ENCODE peak calls at places on chromosomes 2 and 18, in five cellular contexts. One of them, this sample, is unnamed.

GRCh38 chr2:111042261-111042660 is 78.5 kb upstream of the BCL2L11 start:
- DNase-seq in astrocyte of the cerebellum: no peak
- DNase-seq in upper lobe of left lung: no peak
- DNase-seq in type B pancreatic cell: no peak
- DNase-seq in omental fat pad: no peak
- DNase-seq in this sample: no peak

GRCh38 chr2:45649457-45649854 is 2.0 kb upstream of the PRKCE start:
- DNase-seq in omental fat pad: no peak
- DNase-seq in type B pancreatic cell: no peak
- DNase-seq in upper lobe of left lung: no peak
- DNase-seq in astrocyte of the cerebellum: no peak
- DNase-seq in this sample: no peak

GRCh38 chr2:116117845-116118244 is 1675.4 kb downstream of the DPP10 start:
- DNase-seq in type B pancreatic cell: no peak
- DNase-seq in upper lobe of left lung: no peak
- DNase-seq in omental fat pad: no peak
- DNase-seq in astrocyte of the cerebellum: no peak
- DNase-seq in this sample: no peak

GRCh38 chr2:159832026-159832425 is 34.0 kb upstream of the CD302 start:
- DNase-seq in type B pancreatic cell: no peak
- DNase-seq in omental fat pad: no peak
- DNase-seq in upper lobe of left lung: no peak
- DNase-seq in astrocyte of the cerebellum: no peak
- DNase-seq in this sample: no peak

GRCh38 chr18:7945882-7946281 is 378.8 kb downstream of the PTPRM start:
- DNase-seq in astrocyte of the cerebellum: peak
- DNase-seq in type B pancreatic cell: no peak
- DNase-seq in upper lobe of left lung: no peak
- DNase-seq in omental fat pad: no peak
- DNase-seq in this sample: no peak

GRCh38 chr2:231204146-231204545 is 5.7 kb downstream of the ARMC9 start:
- DNase-seq in omental fat pad: no peak
- DNase-seq in type B pancreatic cell: no peak
- DNase-seq in upper lobe of left lung: no peak
- DNase-seq in astrocyte of the cerebellum: no peak
- DNase-seq in this sample: no peak

GRCh38 chr2:192139813-192140212 is 54.9 kb downstream of the TMEFF2 start:
- DNase-seq in astrocyte of the cerebellum: no peak
- DNase-seq in omental fat pad: no peak
- DNase-seq in upper lobe of left lung: no peak
- DNase-seq in type B pancreatic cell: no peak
- DNase-seq in this sample: no peak

GRCh38 chr2:197292614-197293013 is 18.0 kb downstream of the ANKRD44 start:
- DNase-seq in astrocyte of the cerebellum: no peak
- DNase-seq in upper lobe of left lung: no peak
- DNase-seq in type B pancreatic cell: no peak
- DNase-seq in omental fat pad: no peak
- DNase-seq in this sample: no peak

GRCh38 chr2:232310189-232310588 is 68.4 kb upstream of the ALPP start:
- DNase-seq in type B pancreatic cell: no peak
- DNase-seq in astrocyte of the cerebellum: no peak
- DNase-seq in omental fat pad: no peak
- DNase-seq in upper lobe of left lung: no peak
- DNase-seq in this sample: no peak

GRCh38 chr2:10032746-10033105 is 10.6 kb upstream of the KLF11 start:
- DNase-seq in type B pancreatic cell: no peak
- DNase-seq in omental fat pad: no peak
- DNase-seq in astrocyte of the cerebellum: no peak
- DNase-seq in upper lobe of left lung: no peak
- DNase-seq in this sample: no peak

GRCh38 chr2:158732573-158733429 is 62.3 kb upstream of the DAPL1 start:
- DNase-seq in astrocyte of the cerebellum: no peak
- DNase-seq in upper lobe of left lung: no peak
- DNase-seq in omental fat pad: no peak
- DNase-seq in type B pancreatic cell: no peak
- DNase-seq in this sample: no peak

GRCh38 chr18:28108801-28109200 is 68.1 kb downstream of the CDH2 start:
- DNase-seq in omental fat pad: no peak
- DNase-seq in type B pancreatic cell: no peak
- DNase-seq in upper lobe of left lung: no peak
- DNase-seq in astrocyte of the cerebellum: peak
- DNase-seq in this sample: no peak

GRCh38 chr2:207692206-207693065 is 19.0 kb upstream of the CCNYL1 start:
- DNase-seq in astrocyte of the cerebellum: no peak
- DNase-seq in omental fat pad: no peak
- DNase-seq in upper lobe of left lung: peak
- DNase-seq in type B pancreatic cell: no peak
- DNase-seq in this sample: no peak

GRCh38 chr18:22790545-22791415 is 142.3 kb upstream of the RBBP8 start:
- DNase-seq in type B pancreatic cell: no peak
- DNase-seq in upper lobe of left lung: no peak
- DNase-seq in astrocyte of the cerebellum: no peak
- DNase-seq in omental fat pad: no peak
- DNase-seq in this sample: no peak

GRCh38 chr2:235087812-235088607 is 136.2 kb downstream of the SH3BP4 start:
- DNase-seq in omental fat pad: no peak
- DNase-seq in type B pancreatic cell: peak
- DNase-seq in astrocyte of the cerebellum: no peak
- DNase-seq in upper lobe of left lung: peak
- DNase-seq in this sample: no peak

GRCh38 chr2:219631925-219632757 is 4.7 kb downstream of the SLC4A3 start:
- DNase-seq in astrocyte of the cerebellum: no peak
- DNase-seq in omental fat pad: peak
- DNase-seq in type B pancreatic cell: peak
- DNase-seq in upper lobe of left lung: no peak
- DNase-seq in this sample: no peak

GRCh38 chr2:174595415-174595814 is 2.2 kb downstream of the WIPF1 start:
- DNase-seq in type B pancreatic cell: no peak
- DNase-seq in omental fat pad: no peak
- DNase-seq in upper lobe of left lung: no peak
- DNase-seq in astrocyte of the cerebellum: no peak
- DNase-seq in this sample: no peak

GRCh38 chr2:216574046-216574445 is 59.2 kb upstream of the IGFBP2 start:
- DNase-seq in astrocyte of the cerebellum: no peak
- DNase-seq in upper lobe of left lung: no peak
- DNase-seq in type B pancreatic cell: no peak
- DNase-seq in omental fat pad: no peak
- DNase-seq in this sample: no peak

GRCh38 chr2:55992465-55992864 is 68.9 kb upstream of the EFEMP1 start:
- DNase-seq in upper lobe of left lung: no peak
- DNase-seq in astrocyte of the cerebellum: peak
- DNase-seq in omental fat pad: no peak
- DNase-seq in type B pancreatic cell: no peak
- DNase-seq in this sample: no peak

GRCh38 chr2:31170071-31170698 is 31.9 kb upstream of the GALNT14 start:
- DNase-seq in upper lobe of left lung: peak
- DNase-seq in omental fat pad: no peak
- DNase-seq in type B pancreatic cell: no peak
- DNase-seq in astrocyte of the cerebellum: peak
- DNase-seq in this sample: peak

GRCh38 chr18:55319517-55319905 is 268.5 kb downstream of the TCF4 start:
- DNase-seq in omental fat pad: no peak
- DNase-seq in type B pancreatic cell: no peak
- DNase-seq in astrocyte of the cerebellum: no peak
- DNase-seq in upper lobe of left lung: no peak
- DNase-seq in this sample: no peak

GRCh38 chr2:112187046-112187715 is 49.0 kb downstream of the FBLN7 start:
- DNase-seq in upper lobe of left lung: no peak
- DNase-seq in astrocyte of the cerebellum: no peak
- DNase-seq in omental fat pad: no peak
- DNase-seq in type B pancreatic cell: no peak
- DNase-seq in this sample: no peak

GRCh38 chr2:1910562-1911256 is 166.4 kb upstream of the PXDN start:
- DNase-seq in astrocyte of the cerebellum: peak
- DNase-seq in type B pancreatic cell: no peak
- DNase-seq in omental fat pad: no peak
- DNase-seq in upper lobe of left lung: no peak
- DNase-seq in this sample: no peak

GRCh38 chr18:3603460-3604259 is 153.7 kb downstream of the TGIF1 start:
- DNase-seq in upper lobe of left lung: peak
- DNase-seq in astrocyte of the cerebellum: peak
- DNase-seq in omental fat pad: no peak
- DNase-seq in type B pancreatic cell: no peak
- DNase-seq in this sample: no peak

GRCh38 chr2:234595829-234596228 is 98.9 kb upstream of the ARL4C start:
- DNase-seq in astrocyte of the cerebellum: peak
- DNase-seq in upper lobe of left lung: no peak
- DNase-seq in omental fat pad: no peak
- DNase-seq in type B pancreatic cell: no peak
- DNase-seq in this sample: no peak

GRCh38 chr2:172198908-172199307 is 96.2 kb upstream of the DLX2 start:
- DNase-seq in type B pancreatic cell: no peak
- DNase-seq in omental fat pad: no peak
- DNase-seq in astrocyte of the cerebellum: no peak
- DNase-seq in upper lobe of left lung: no peak
- DNase-seq in this sample: no peak

GRCh38 chr2:172193331-172194089 is 90.8 kb upstream of the DLX2 start:
- DNase-seq in type B pancreatic cell: no peak
- DNase-seq in upper lobe of left lung: no peak
- DNase-seq in astrocyte of the cerebellum: no peak
- DNase-seq in omental fat pad: no peak
- DNase-seq in this sample: no peak

GRCh38 chr2:172198361-172198760 is 95.7 kb upstream of the DLX2 start:
- DNase-seq in upper lobe of left lung: no peak
- DNase-seq in omental fat pad: no peak
- DNase-seq in astrocyte of the cerebellum: no peak
- DNase-seq in type B pancreatic cell: no peak
- DNase-seq in this sample: no peak

GRCh38 chr2:172195836-172196376 is 93.2 kb upstream of the DLX2 start:
- DNase-seq in upper lobe of left lung: no peak
- DNase-seq in astrocyte of the cerebellum: no peak
- DNase-seq in type B pancreatic cell: no peak
- DNase-seq in omental fat pad: no peak
- DNase-seq in this sample: no peak

GRCh38 chr2:172196768-172197322 is 94.1 kb upstream of the DLX2 start:
- DNase-seq in astrocyte of the cerebellum: no peak
- DNase-seq in upper lobe of left lung: peak
- DNase-seq in type B pancreatic cell: no peak
- DNase-seq in omental fat pad: no peak
- DNase-seq in this sample: no peak
- TF ChIP-seq CTCF in astrocyte of the cerebellum: no peak
- TF ChIP-seq CTCF in upper lobe of left lung: no peak
- TF ChIP-seq CTCF in type B pancreatic cell: no peak
- TF ChIP-seq CTCF in omental fat pad: no peak
- TF ChIP-seq CTCF in this sample: no peak

GRCh38 chr2:15593327-15593705 is 1.6 kb downstream of the DDX1 start:
- DNase-seq in type B pancreatic cell: no peak
- DNase-seq in omental fat pad: no peak
- DNase-seq in upper lobe of left lung: no peak
- DNase-seq in astrocyte of the cerebellum: no peak
- DNase-seq in this sample: no peak

GRCh38 chr2:15591373-15591691 is 336 bp upstream of the DDX1 start:
- DNase-seq in type B pancreatic cell: no peak
- DNase-seq in upper lobe of left lung: no peak
- DNase-seq in omental fat pad: no peak
- DNase-seq in astrocyte of the cerebellum: no peak
- DNase-seq in this sample: no peak

GRCh38 chr2:15594291-15595256 is 2.9 kb downstream of the DDX1 start:
- DNase-seq in upper lobe of left lung: no peak
- DNase-seq in omental fat pad: no peak
- DNase-seq in type B pancreatic cell: no peak
- DNase-seq in astrocyte of the cerebellum: no peak
- DNase-seq in this sample: no peak

GRCh38 chr2:15588329-15588919 is 3.2 kb upstream of the DDX1 start:
- DNase-seq in astrocyte of the cerebellum: peak
- DNase-seq in omental fat pad: peak
- DNase-seq in upper lobe of left lung: peak
- DNase-seq in type B pancreatic cell: no peak
- DNase-seq in this sample: no peak

GRCh38 chr2:15591692-15592463 is at the start of gene DDX1:
- DNase-seq in astrocyte of the cerebellum: peak
- DNase-seq in omental fat pad: peak
- DNase-seq in upper lobe of left lung: peak
- DNase-seq in type B pancreatic cell: peak
- DNase-seq in this sample: peak
- TF ChIP-seq CTCF in astrocyte of the cerebellum: no peak
- TF ChIP-seq CTCF in omental fat pad: no peak
- TF ChIP-seq CTCF in upper lobe of left lung: no peak
- TF ChIP-seq CTCF in type B pancreatic cell: peak
- TF ChIP-seq CTCF in this sample: no peak

DNA sequence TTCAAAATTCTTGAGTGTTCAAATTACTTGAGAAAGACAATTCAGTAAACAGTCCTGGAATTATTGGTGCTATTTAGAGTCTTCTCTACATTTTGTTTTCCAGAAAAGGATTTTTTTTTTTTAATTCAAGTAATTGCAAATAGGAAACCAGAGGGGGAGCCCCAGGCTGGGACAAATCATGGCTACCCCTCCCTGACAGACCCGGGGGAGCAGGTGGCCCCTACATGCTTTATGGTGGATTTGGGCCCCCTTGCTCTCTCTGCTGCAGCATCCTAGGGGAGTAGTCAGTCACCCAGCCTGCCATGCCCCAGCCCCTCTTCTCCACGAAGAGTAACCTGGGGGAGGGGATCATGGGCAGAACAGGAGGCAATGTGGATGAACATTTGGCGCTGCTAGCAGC is 4.7 kb downstream of the C2orf81 start:
- DNase-seq in astrocyte of the cerebellum: no peak
- DNase-seq in omental fat pad: no peak
- DNase-seq in type B pancreatic cell: no peak
- DNase-seq in upper lobe of left lung: no peak
- DNase-seq in this sample: no peak
- TF ChIP-seq CTCF in astrocyte of the cerebellum: no peak
- TF ChIP-seq CTCF in omental fat pad: no peak
- TF ChIP-seq CTCF in type B pancreatic cell: no peak
- TF ChIP-seq CTCF in upper lobe of left lung: no peak
- TF ChIP-seq CTCF in this sample: no peak

DNA sequence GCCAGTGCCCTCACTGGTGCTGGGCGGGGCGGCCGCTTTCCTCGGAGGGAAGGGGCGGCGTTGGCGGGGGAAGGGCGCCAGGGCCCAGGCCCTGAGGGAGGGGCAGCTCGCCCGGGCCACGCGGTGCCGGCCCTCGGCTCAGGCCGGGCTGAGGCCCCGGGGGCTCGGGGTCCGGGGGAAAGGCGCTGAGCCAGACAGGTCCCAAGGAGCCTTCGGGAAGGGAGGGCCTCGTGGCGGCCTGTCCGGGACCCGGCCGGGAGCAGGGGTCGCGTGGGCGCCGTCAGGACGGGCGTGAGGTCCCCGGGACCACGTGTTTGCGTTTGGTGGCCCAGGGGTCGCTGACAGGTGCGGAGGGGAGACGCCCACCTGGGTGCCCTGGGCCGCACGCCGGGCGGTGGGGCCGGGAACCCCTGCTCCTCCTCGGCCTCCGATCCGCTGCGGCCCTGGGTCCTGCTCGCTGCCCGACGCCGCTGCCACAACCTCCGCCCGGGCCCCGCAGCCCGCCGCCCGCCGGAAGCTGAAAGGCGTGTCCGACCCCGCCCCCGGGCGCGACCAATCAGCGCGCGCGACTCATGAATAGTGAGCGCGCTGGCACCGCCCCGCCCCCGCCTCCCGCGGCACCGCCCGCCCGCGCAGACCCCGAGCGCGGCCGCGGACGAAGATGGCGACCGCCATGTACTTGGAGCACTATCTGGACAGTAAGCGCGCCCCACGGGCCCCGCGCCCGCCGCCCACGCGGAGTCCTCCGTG is at the start of gene ING5:
- DNase-seq in type B pancreatic cell: peak
- DNase-seq in upper lobe of left lung: peak
- DNase-seq in astrocyte of the cerebellum: peak
- DNase-seq in omental fat pad: peak
- DNase-seq in this sample: peak
- TF ChIP-seq CTCF in type B pancreatic cell: no peak
- TF ChIP-seq CTCF in upper lobe of left lung: no peak
- TF ChIP-seq CTCF in astrocyte of the cerebellum: no peak
- TF ChIP-seq CTCF in omental fat pad: no peak
- TF ChIP-seq CTCF in this sample: no peak